ENCODE peak calls at places on chromosomes 11 and 22, in four cellular contexts. One of them, this sample, is unnamed.

GRCh38 chr22:50670914-50671538 is 1.6 kb upstream of the SHANK3 start:
- DNase-seq in IMR-90: no peak
- DNase-seq in lung: no peak
- DNase-seq in body of pancreas: no peak
- DNase-seq in this sample: no peak

GRCh38 chr11:2912498-2912897 is 16.7 kb downstream of the PHLDA2 start:
- DNase-seq in IMR-90: peak
- DNase-seq in lung: peak
- DNase-seq in body of pancreas: peak
- DNase-seq in this sample: peak

GRCh38 chr11:62555464-62556092 is 9.0 kb upstream of the AHNAK start:
- DNase-seq in IMR-90: peak
- DNase-seq in lung: no peak
- DNase-seq in body of pancreas: no peak
- DNase-seq in this sample: no peak

GRCh38 chr11:7208391-7208790 is 43.3 kb upstream of the SYT9 start:
- DNase-seq in IMR-90: no peak
- DNase-seq in lung: no peak
- DNase-seq in body of pancreas: no peak
- DNase-seq in this sample: no peak

GRCh38 chr11:59658036-59658435 is 10.8 kb downstream of the PATL1 start:
- DNase-seq in IMR-90: no peak
- DNase-seq in lung: no peak
- DNase-seq in body of pancreas: no peak
- DNase-seq in this sample: no peak

GRCh38 chr11:112972399-112973115 is 11.3 kb downstream of the NCAM1 start:
- DNase-seq in IMR-90: no peak
- DNase-seq in lung: no peak
- DNase-seq in body of pancreas: no peak
- DNase-seq in this sample: no peak

GRCh38 chr11:12196335-12196734 is 85.9 kb downstream of the MICAL2 start:
- DNase-seq in IMR-90: no peak
- DNase-seq in lung: no peak
- DNase-seq in body of pancreas: no peak
- DNase-seq in this sample: no peak

GRCh38 chr22:42933783-42934144 is 76.7 kb upstream of the ARFGAP3 start:
- DNase-seq in IMR-90: peak
- DNase-seq in lung: no peak
- DNase-seq in body of pancreas: peak
- DNase-seq in this sample: peak

GRCh38 chr11:36425593-36426206 is 84.4 kb downstream of the TRAF6 start:
- DNase-seq in IMR-90: peak
- DNase-seq in lung: no peak
- DNase-seq in body of pancreas: no peak
- DNase-seq in this sample: no peak

GRCh38 chr22:44714703-44715350 is 12.8 kb downstream of the PRR5 start:
- DNase-seq in IMR-90: no peak
- DNase-seq in lung: no peak
- DNase-seq in body of pancreas: no peak
- DNase-seq in this sample: no peak

GRCh38 chr11:77046060-77046501 is 11.9 kb downstream of the B3GNT6 start:
- DNase-seq in IMR-90: no peak
- DNase-seq in lung: peak
- DNase-seq in body of pancreas: peak
- DNase-seq in this sample: no peak

GRCh38 chr11:78354741-78355705 is 62.6 kb downstream of the GAB2 start:
- DNase-seq in IMR-90: no peak
- DNase-seq in lung: peak
- DNase-seq in body of pancreas: no peak
- DNase-seq in this sample: no peak

GRCh38 chr22:45496451-45496941 is 6.2 kb upstream of the FBLN1 start:
- DNase-seq in IMR-90: no peak
- DNase-seq in lung: no peak
- DNase-seq in body of pancreas: no peak
- DNase-seq in this sample: no peak

GRCh38 chr22:36564422-36565151 is 35.6 kb upstream of the EIF3D start:
- DNase-seq in IMR-90: no peak
- DNase-seq in lung: no peak
- DNase-seq in body of pancreas: no peak
- DNase-seq in this sample: no peak

GRCh38 chr11:47967577-47968230 is 12.7 kb upstream of the PTPRJ start:
- DNase-seq in IMR-90: peak
- DNase-seq in lung: no peak
- DNase-seq in body of pancreas: no peak
- DNase-seq in this sample: peak

GRCh38 chr11:35036642-35037041 is 102.3 kb upstream of the CD44 start:
- DNase-seq in IMR-90: no peak
- DNase-seq in lung: no peak
- DNase-seq in body of pancreas: no peak
- DNase-seq in this sample: no peak

GRCh38 chr11:64334764-64335741 is 5.0 kb upstream of the CCDC88B start:
- DNase-seq in IMR-90: peak
- DNase-seq in lung: peak
- DNase-seq in body of pancreas: peak
- DNase-seq in this sample: peak

GRCh38 chr22:44080936-44081853 is 57.1 kb downstream of the PARVB start:
- DNase-seq in IMR-90: peak
- DNase-seq in lung: peak
- DNase-seq in body of pancreas: peak
- DNase-seq in this sample: peak

GRCh38 chr11:108193725-108194124 is 28.7 kb downstream of the NPAT start:
- DNase-seq in IMR-90: no peak
- DNase-seq in lung: no peak
- DNase-seq in body of pancreas: no peak
- DNase-seq in this sample: no peak

GRCh38 chr11:1139441-1140066 is 18.2 kb upstream of the MUC5AC start:
- DNase-seq in IMR-90: peak
- DNase-seq in lung: no peak
- DNase-seq in body of pancreas: no peak
- DNase-seq in this sample: no peak

GRCh38 chr11:57321388-57321995 is 3.3 kb downstream of the TNKS1BP1 start:
- DNase-seq in IMR-90: no peak
- DNase-seq in lung: no peak
- DNase-seq in body of pancreas: peak
- DNase-seq in this sample: no peak

GRCh38 chr11:77071671-77072605 is 5.2 kb downstream of the CAPN5 start:
- DNase-seq in IMR-90: peak
- DNase-seq in lung: no peak
- DNase-seq in body of pancreas: no peak
- DNase-seq in this sample: no peak

GRCh38 chr11:75553889-75554257 is 8.2 kb upstream of the SERPINH1 start:
- DNase-seq in IMR-90: no peak
- DNase-seq in lung: no peak
- DNase-seq in body of pancreas: no peak
- DNase-seq in this sample: no peak

DNA sequence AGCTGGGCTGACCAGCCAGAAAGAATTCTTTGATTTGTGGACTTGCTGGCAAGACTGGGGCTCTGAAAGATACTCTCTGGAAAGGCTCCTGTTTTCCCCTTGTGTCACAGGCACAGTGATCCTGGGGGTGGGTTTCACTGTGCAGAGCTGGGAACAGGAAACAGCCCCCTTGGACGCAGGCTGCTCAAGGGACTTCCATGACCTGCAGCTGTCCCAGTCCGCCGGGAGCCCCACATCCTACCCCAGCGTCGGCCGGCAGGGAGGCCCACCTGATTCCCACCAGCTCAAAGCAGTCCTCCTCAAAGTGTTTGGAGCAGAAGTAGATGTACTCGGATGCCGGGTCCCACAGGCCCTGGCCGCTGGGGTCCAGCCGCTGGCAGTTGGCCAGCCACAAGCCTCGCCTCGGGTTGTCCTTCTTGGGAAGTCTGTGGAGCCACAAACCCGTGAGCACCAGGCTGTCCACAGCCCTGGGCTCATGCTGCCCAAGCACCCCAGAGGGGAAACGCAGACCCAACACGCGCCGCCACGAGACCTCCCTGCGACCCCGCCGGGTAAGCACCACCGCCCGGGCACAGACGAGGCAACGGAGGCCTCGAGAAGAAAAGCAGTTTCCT is 824 bp downstream of the THAP7 start:
- DNase-seq in IMR-90: no peak
- DNase-seq in lung: no peak
- DNase-seq in body of pancreas: no peak
- DNase-seq in this sample: no peak
- H3K4me3 ChIP-seq in IMR-90: peak
- H3K4me3 ChIP-seq in lung: peak
- H3K4me3 ChIP-seq in body of pancreas: peak
- H3K4me3 ChIP-seq in this sample: peak

GRCh38 chr11:17477084-17477333 is 364 bp upstream of the ABCC8 start:
- DNase-seq in IMR-90: no peak
- DNase-seq in lung: no peak
- DNase-seq in body of pancreas: no peak
- DNase-seq in this sample: no peak

GRCh38 chr11:17475666-17476316 is 854 bp downstream of the ABCC8 start:
- DNase-seq in IMR-90: no peak
- DNase-seq in lung: no peak
- DNase-seq in body of pancreas: no peak
- DNase-seq in this sample: no peak

GRCh38 chr11:17477361-17477760 is 716 bp upstream of the ABCC8 start:
- DNase-seq in IMR-90: no peak
- DNase-seq in lung: no peak
- DNase-seq in body of pancreas: no peak
- DNase-seq in this sample: no peak

GRCh38 chr11:17478064-17478463 is 1.4 kb upstream of the ABCC8 start:
- DNase-seq in IMR-90: no peak
- DNase-seq in lung: no peak
- DNase-seq in body of pancreas: no peak
- DNase-seq in this sample: no peak

DNA sequence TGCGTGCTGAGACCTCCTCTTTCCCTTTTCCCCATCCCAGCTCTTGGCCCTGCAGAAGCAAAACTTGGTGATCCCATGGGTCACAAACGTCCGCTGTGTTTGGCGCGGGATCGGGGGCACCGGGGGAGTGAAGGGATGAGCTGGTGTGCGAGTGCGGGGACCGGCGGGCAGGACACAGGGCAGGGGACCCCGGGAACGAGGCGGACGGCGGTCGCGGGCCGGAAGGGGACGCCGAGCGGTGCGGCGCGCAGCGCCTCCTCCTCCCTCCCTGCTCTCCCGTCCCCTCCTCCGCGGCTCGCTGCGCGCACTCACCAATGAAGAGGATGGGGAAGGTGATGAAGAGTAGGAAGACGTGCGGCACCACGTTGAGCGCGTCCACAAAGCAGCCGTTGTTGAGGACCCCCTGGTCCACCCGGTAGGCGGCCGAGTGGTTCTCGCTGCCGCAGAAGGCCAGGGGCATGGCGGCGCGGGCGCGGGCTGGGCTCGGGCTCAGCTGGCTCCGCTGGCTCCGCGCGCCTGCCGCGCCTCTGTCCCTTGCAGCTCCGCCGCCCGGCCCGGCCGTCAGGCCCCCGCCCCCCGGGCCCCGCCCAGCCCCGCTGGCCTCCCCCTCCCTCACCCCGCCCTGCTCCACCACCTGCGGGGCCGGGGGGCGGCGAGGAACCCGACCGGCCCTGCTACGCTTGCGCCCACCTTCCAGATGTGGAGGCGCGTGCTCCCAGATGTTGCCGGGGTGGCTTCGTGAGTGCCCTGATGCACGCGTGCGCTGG is at the start of gene ABCC8:
- DNase-seq in IMR-90: no peak
- DNase-seq in lung: no peak
- DNase-seq in body of pancreas: no peak
- DNase-seq in this sample: no peak
- TF ChIP-seq CTCF in IMR-90: no peak
- TF ChIP-seq CTCF in lung: no peak
- TF ChIP-seq CTCF in body of pancreas: no peak
- TF ChIP-seq CTCF in this sample: no peak

GRCh38 chr22:19987394-19988306 is 29.0 kb downstream of the ARVCF start:
- DNase-seq in IMR-90: no peak
- DNase-seq in lung: no peak
- DNase-seq in body of pancreas: no peak
- DNase-seq in this sample: no peak

GRCh38 chr22:19984851-19985811 is 31.5 kb downstream of the ARVCF start:
- DNase-seq in IMR-90: no peak
- DNase-seq in lung: no peak
- DNase-seq in body of pancreas: no peak
- DNase-seq in this sample: no peak

GRCh38 chr22:19984201-19984753 is 32.3 kb downstream of the ARVCF start:
- DNase-seq in IMR-90: peak
- DNase-seq in lung: no peak
- DNase-seq in body of pancreas: peak
- DNase-seq in this sample: no peak

GRCh38 chr22:19986410-19987341 is 29.9 kb downstream of the ARVCF start:
- DNase-seq in IMR-90: peak
- DNase-seq in lung: peak
- DNase-seq in body of pancreas: peak
- DNase-seq in this sample: no peak

GRCh38 chr22:19986011-19986409 is 30.6 kb downstream of the ARVCF start:
- DNase-seq in IMR-90: no peak
- DNase-seq in lung: no peak
- DNase-seq in body of pancreas: no peak
- DNase-seq in this sample: no peak
- H3K4me3 ChIP-seq in IMR-90: peak
- H3K4me3 ChIP-seq in lung: no peak
- H3K4me3 ChIP-seq in body of pancreas: no peak
- H3K4me3 ChIP-seq in this sample: peak

GRCh38 chr22:48042621-48043395 is 1280.4 kb downstream of the TBC1D22A start:
- DNase-seq in IMR-90: no peak
- DNase-seq in lung: no peak
- DNase-seq in body of pancreas: no peak
- DNase-seq in this sample: no peak

GRCh38 chr22:48035897-48036296 is 1273.4 kb downstream of the TBC1D22A start:
- DNase-seq in IMR-90: no peak
- DNase-seq in lung: no peak
- DNase-seq in body of pancreas: no peak
- DNase-seq in this sample: no peak

GRCh38 chr22:48039326-48039725 is 1276.9 kb downstream of the TBC1D22A start:
- DNase-seq in IMR-90: no peak
- DNase-seq in lung: no peak
- DNase-seq in body of pancreas: no peak
- DNase-seq in this sample: no peak

GRCh38 chr22:48037618-48038017 is 1275.2 kb downstream of the TBC1D22A start:
- DNase-seq in IMR-90: no peak
- DNase-seq in lung: no peak
- DNase-seq in body of pancreas: no peak
- DNase-seq in this sample: no peak
- TF ChIP-seq CTCF in IMR-90: no peak
- TF ChIP-seq CTCF in lung: no peak
- TF ChIP-seq CTCF in body of pancreas: no peak
- TF ChIP-seq CTCF in this sample: no peak

GRCh38 chr11:115503083-115503885 is 931 bp downstream of the CADM1 start:
- DNase-seq in IMR-90: peak
- DNase-seq in lung: peak
- DNase-seq in body of pancreas: peak
- DNase-seq in this sample: no peak
- H3K4me3 ChIP-seq in IMR-90: peak
- H3K4me3 ChIP-seq in lung: peak
- H3K4me3 ChIP-seq in body of pancreas: peak
- H3K4me3 ChIP-seq in this sample: peak